ENCODE peak calls at places on chromosomes 13 and 19, in nine cellular contexts. N, X, S, W, L, V, T, C and D are unnamed samples.

GRCh38 chr19:45025264-45025663 is 13.6 kb upstream of the CLASRP start:
- DNase-seq in N (no peak), W (no peak), T (no peak), S (no peak), L (no peak), C (no peak), V (no peak), X (no peak), D (no peak)

GRCh38 chr19:1651061-1651547 is 1.3 kb downstream of the TCF3 start:
- DNase-seq in L (no peak), W (peak; percentile 24), V (no peak), S (no peak), C (peak; percentile 49), T (no peak), X (no peak), N (no peak), D (peak; percentile 57)

GRCh38 chr13:93690139-93690538 is 463.5 kb downstream of the GPC6 start:
- DNase-seq in N (no peak), S (no peak), X (no peak), L (no peak), T (no peak), W (peak; percentile 42), C (peak; percentile 26), V (no peak), D (no peak)

GRCh38 chr19:53903055-53903680 is 5.9 kb upstream of the CACNG7 start:
- DNase-seq in W (peak; percentile 50), T (no peak), X (no peak), L (no peak), N (no peak), V (no peak), C (no peak), S (no peak), D (no peak)

GRCh38 chr13:95564948-95565347 is 12.4 kb downstream of the CLDN10 start:
- DNase-seq in W (peak; percentile 70), L (no peak), C (no peak), V (no peak), T (no peak), X (no peak), N (no peak), S (no peak), D (no peak)

GRCh38 chr19:14450168-14450874 is 17.2 kb downstream of the PKN1 start:
- DNase-seq in C (no peak), S (peak; percentile 87), W (peak; percentile 63), T (no peak), L (no peak), X (no peak), N (no peak), V (no peak), D (peak; percentile 49)

GRCh38 chr13:109802936-109803335 is 16.6 kb upstream of the IRS2 start:
- DNase-seq in N (no peak), W (no peak), C (no peak), V (no peak), X (no peak), T (no peak), L (no peak), S (no peak), D (no peak)

GRCh38 chr13:113364371-113364932 is 522 bp upstream of the GRTP1 start:
- DNase-seq in S (no peak), V (no peak), L (no peak), X (no peak), W (no peak), C (peak; percentile 31), T (peak; percentile 40), N (no peak), D (peak; percentile 50)

GRCh38 chr19:2221250-2221831 is 14.8 kb downstream of the PLEKHJ1 start:
- DNase-seq in V (no peak), X (no peak), L (no peak), W (peak; percentile 94), S (no peak), N (no peak), T (no peak), C (no peak), D (no peak)

GRCh38 chr19:2550431-2551171 is 74.7 kb downstream of the GADD45B start:
- DNase-seq in V (peak; percentile 63), L (no peak), X (no peak), T (no peak), N (no peak), S (no peak), W (no peak), C (no peak), D (peak; percentile 86)

GRCh38 chr19:33344611-33345010 is 28.9 kb upstream of the CEBPG start:
- DNase-seq in N (no peak), S (no peak), X (no peak), W (no peak), T (no peak), V (no peak), L (no peak), C (no peak), D (no peak)

GRCh38 chr19:34336781-34337271 is 28.2 kb upstream of the GPI start:
- DNase-seq in S (peak; percentile 8), C (peak; percentile 36), X (no peak), V (no peak), T (no peak), L (no peak), N (no peak), W (peak; percentile 48), D (no peak)

GRCh38 chr13:51034906-51035305 is 76.2 kb downstream of the C13orf42 start:
- DNase-seq in L (no peak), T (no peak), C (no peak), S (no peak), V (no peak), N (no peak), W (peak; percentile 10), X (no peak), D (no peak)

GRCh38 chr13:91346062-91346461 is 1.4 kb upstream of the MIR17HG start:
- DNase-seq in X (no peak), T (no peak), W (no peak), L (no peak), N (no peak), S (no peak), V (no peak), C (no peak), D (no peak)

GRCh38 chr13:106089251-106089940 is 446.1 kb downstream of the EFNB2 start:
- DNase-seq in L (no peak), T (no peak), V (no peak), C (no peak), X (no peak), W (peak; percentile 33), S (no peak), N (no peak), D (no peak)

DNA sequence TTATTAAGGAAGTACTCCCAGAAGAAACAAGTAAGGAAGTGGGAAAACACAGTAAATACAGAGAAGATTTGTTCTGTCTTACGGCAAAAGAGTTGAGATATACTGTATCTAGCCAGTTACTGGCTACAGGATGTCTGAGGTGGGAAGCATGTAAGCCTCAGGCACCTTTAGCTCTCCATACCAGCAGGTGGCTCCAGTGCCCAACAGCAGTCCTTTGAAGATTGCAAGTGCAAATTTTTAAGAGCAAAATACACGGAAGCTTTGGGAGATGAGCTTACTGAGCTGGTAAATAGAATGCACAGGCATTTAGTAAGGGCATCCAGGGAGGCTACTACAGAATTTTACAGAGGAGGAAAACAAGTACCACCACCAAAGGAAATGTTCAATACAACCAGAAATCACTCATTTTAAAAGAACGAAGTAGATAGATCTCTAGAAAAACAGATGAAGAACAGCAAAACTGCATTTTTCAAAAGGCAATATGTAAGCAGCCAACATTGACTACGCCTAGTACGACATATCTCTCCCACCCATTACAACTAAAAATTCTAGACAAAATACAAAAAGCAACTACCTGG is 57.9 kb upstream of the VSTM2B start:
- DNase-seq in T (no peak), N (no peak), L (no peak), S (peak; percentile 41), V (no peak), W (peak; percentile 22), X (no peak), C (no peak), D (no peak)
- TF ChIP-seq CTCF in T (no peak), N (no peak), L (peak; percentile 30), S (peak; percentile 29), V (peak; percentile 38), W (peak; percentile 42), X (no peak), C (peak; percentile 51), D (no peak)

GRCh38 chr13:34833562-34834182 is 108.4 kb upstream of the NBEA start:
- DNase-seq in V (no peak), W (no peak), X (no peak), L (no peak), T (no peak), S (peak; percentile 10), N (no peak), C (no peak), D (no peak)
- TF ChIP-seq CTCF in V (no peak), W (no peak), X (no peak), L (no peak), T (no peak), S (no peak), N (no peak), C (no peak), D (no peak)

DNA sequence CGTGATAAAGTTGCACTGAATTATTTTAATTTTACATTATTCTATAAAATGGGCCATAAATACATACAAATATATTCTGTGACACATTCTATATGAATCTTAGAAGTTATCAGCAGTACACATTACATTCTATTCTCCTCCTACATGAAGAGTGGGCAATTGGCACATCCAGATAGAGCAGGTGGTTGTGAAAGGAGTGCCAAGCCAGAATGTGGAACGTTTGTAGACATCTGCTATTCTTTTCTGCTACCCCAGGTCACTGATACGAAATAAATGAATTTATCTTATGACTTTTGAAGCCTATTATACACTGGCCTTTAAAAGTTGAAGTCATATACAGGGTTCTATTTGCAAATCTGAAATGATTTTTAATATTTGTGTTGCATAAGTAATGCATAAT is 373.2 kb downstream of the PCDH17 start:
- DNase-seq in N (no peak), V (no peak), W (no peak), T (no peak), L (no peak), S (no peak), C (no peak), X (no peak), D (no peak)
- TF ChIP-seq CTCF in N (no peak), V (no peak), W (no peak), T (no peak), L (no peak), S (no peak), C (no peak), X (no peak), D (no peak)

GRCh38 chr19:18320865-18321728 is 1.8 kb downstream of the LSM4 start:
- DNase-seq in W (no peak), V (no peak), C (no peak), N (peak; percentile 62), T (no peak), L (no peak), S (no peak), X (no peak), D (no peak)

GRCh38 chr19:18322759-18323460 is at the start of gene LSM4:
- DNase-seq in T (peak; percentile 97), W (peak; percentile 94), V (peak; percentile 99), S (peak; percentile 98), N (peak; percentile 100), L (peak; percentile 89), X (peak; percentile 93), C (peak; percentile 97), D (peak; percentile 99)

GRCh38 chr19:18321729-18322091 is 1.2 kb downstream of the LSM4 start:
- DNase-seq in C (no peak), T (no peak), W (peak; percentile 47), X (no peak), L (no peak), V (no peak), S (no peak), N (no peak), D (no peak)

GRCh38 chr19:18319591-18320135 is 3.2 kb downstream of the LSM4 start:
- DNase-seq in X (no peak), V (no peak), T (no peak), S (no peak), W (no peak), L (no peak), N (peak; percentile 77), C (no peak), D (no peak)

GRCh38 chr19:18322318-18322758 is 538 bp downstream of the LSM4 start:
- DNase-seq in T (no peak), N (peak; percentile 55), X (no peak), L (no peak), C (peak; percentile 40), S (no peak), W (peak; percentile 70), V (no peak), D (peak; percentile 70)
- TF ChIP-seq CTCF in T (no peak), N (no peak), X (no peak), L (peak; percentile 33), C (no peak), S (peak; percentile 17), W (peak; percentile 25), V (peak; percentile 55), D (no peak)